ENCODE peak calls at places on chromosomes 7 and 10, in five cellular contexts. J is heart left ventricle, L is lower lobe of right lung, N is ovary, P is cardiac muscle cell. E is an unnamed sample. For H3K36me3, the result is how much of the 10 kb centered on the place peaks cover.

GRCh38 chr7:105402221-105403095 is 13.7 kb upstream of the SRPK2 start:
- DNase-seq in J (no peak), L (no peak), N (no peak), P (no peak), E (no peak)

GRCh38 chr10:43250925-43251663 is 15.8 kb downstream of the RASGEF1A start:
- DNase-seq in J (peak), L (no peak), N (peak), P (no peak), E (peak)

GRCh38 chr7:92685146-92686042 is 95.2 kb upstream of the FAM133B start:
- DNase-seq in J (no peak), L (no peak), N (no peak), P (no peak), E (no peak)

GRCh38 chr10:79938728-79939380 is 10.1 kb downstream of the SFTPD start:
- DNase-seq in J (peak), L (peak), N (no peak), P (peak), E (peak)

GRCh38 chr7:128893251-128894100 is 17.0 kb downstream of the KCP start:
- DNase-seq in J (no peak), L (no peak), N (no peak), P (no peak), E (no peak)

GRCh38 chr7:18499407-18500197 is 4.1 kb downstream of the HDAC9 start:
- DNase-seq in J (no peak), L (no peak), N (no peak), P (no peak), E (peak)

GRCh38 chr7:33979807-33980355 is 74.5 kb downstream of the BMPER start:
- DNase-seq in J (no peak), L (no peak), N (no peak), P (no peak), E (no peak)

GRCh38 chr10:110081914-110082313 is 74.1 kb downstream of the ADD3 start:
- DNase-seq in J (peak), L (no peak), N (no peak), P (no peak), E (no peak)

GRCh38 chr7:43569424-43569823 is 13.5 kb upstream of the STK17A start:
- DNase-seq in J (no peak), L (no peak), N (no peak), P (no peak), E (no peak)

GRCh38 chr7:116876664-116877442 is 14.5 kb downstream of the CAPZA2 start:
- DNase-seq in J (peak), L (no peak), N (peak), P (peak), E (peak)

GRCh38 chr10:132248455-132249231 is 59.1 kb downstream of the STK32C start:
- DNase-seq in J (peak), L (no peak), N (no peak), P (peak), E (no peak)

GRCh38 chr10:86400705-86401587 is 34.4 kb upstream of the GRID1 start:
- DNase-seq in J (peak), L (peak), N (peak), P (peak), E (peak)

GRCh38 chr10:63515002-63515763 is 6.0 kb upstream of the REEP3 start:
- DNase-seq in J (no peak), L (no peak), N (no peak), P (peak), E (no peak)

GRCh38 chr10:108362306-108362705 is 1197.8 kb upstream of the SORCS1 start:
- DNase-seq in J (no peak), L (no peak), N (no peak), P (no peak), E (no peak)

GRCh38 chr10:102139281-102140110 is 6.7 kb downstream of the PPRC1 start:
- DNase-seq in J (no peak), L (no peak), N (no peak), P (no peak), E (no peak)
- H3K36me3 ChIP-seq in J (half or more), L (half or more), N (under half), P (under half), E (half or more)

GRCh38 chr7:104160375-104160774 is 47.4 kb downstream of the ORC5 start:
- DNase-seq in J (no peak), L (no peak), N (no peak), P (peak), E (no peak)

GRCh38 chr7:104161244-104161643 is 46.6 kb downstream of the ORC5 start:
- DNase-seq in J (no peak), L (no peak), N (no peak), P (no peak), E (no peak)

GRCh38 chr7:104156842-104157277 is 51.0 kb downstream of the ORC5 start:
- DNase-seq in J (no peak), L (no peak), N (no peak), P (peak), E (no peak)

GRCh38 chr7:104162081-104162480 is 45.7 kb downstream of the ORC5 start:
- DNase-seq in J (no peak), L (no peak), N (no peak), P (no peak), E (no peak)
- H3K36me3 ChIP-seq in J (half or more), L (under half), N (under half), P (under half), E (under half)

GRCh38 chr10:1102836-1103235 is 46.7 kb downstream of the WDR37 start:
- DNase-seq in J (no peak), L (no peak), N (no peak), P (no peak), E (no peak)

GRCh38 chr10:1103551-1103950 is 47.4 kb downstream of the WDR37 start:
- DNase-seq in J (no peak), L (no peak), N (no peak), P (no peak), E (no peak)

GRCh38 chr10:1107004-1107403 is 50.8 kb downstream of the WDR37 start:
- DNase-seq in J (no peak), L (no peak), N (no peak), P (no peak), E (no peak)

GRCh38 chr10:1102392-1102791 is 46.2 kb downstream of the WDR37 start:
- DNase-seq in J (no peak), L (no peak), N (no peak), P (no peak), E (no peak)

DNA sequence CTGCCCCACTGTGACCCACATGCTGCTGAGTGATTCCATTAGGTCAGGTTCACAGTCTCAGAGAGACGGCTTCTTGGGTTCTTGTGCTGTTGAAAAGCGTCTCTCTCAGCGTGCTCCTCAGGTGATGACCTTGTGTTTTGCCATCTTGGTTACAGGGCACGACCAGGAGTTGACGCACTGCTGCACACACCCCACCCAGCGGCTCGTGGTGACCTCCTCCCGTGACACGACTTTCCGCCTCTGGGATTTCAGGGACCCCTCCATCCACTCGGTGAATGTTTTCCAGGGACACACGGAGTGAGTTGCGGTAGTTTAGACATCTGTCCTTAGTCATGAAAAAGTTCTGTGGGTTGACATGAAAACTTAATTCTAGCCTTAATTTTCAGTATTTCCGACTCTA is 48.8 kb downstream of the WDR37 start:
- DNase-seq in J (no peak), L (no peak), N (no peak), P (no peak), E (no peak)
- H3K36me3 ChIP-seq in J (half or more), L (half or more), N (under half), P (under half), E (half or more)

DNA sequence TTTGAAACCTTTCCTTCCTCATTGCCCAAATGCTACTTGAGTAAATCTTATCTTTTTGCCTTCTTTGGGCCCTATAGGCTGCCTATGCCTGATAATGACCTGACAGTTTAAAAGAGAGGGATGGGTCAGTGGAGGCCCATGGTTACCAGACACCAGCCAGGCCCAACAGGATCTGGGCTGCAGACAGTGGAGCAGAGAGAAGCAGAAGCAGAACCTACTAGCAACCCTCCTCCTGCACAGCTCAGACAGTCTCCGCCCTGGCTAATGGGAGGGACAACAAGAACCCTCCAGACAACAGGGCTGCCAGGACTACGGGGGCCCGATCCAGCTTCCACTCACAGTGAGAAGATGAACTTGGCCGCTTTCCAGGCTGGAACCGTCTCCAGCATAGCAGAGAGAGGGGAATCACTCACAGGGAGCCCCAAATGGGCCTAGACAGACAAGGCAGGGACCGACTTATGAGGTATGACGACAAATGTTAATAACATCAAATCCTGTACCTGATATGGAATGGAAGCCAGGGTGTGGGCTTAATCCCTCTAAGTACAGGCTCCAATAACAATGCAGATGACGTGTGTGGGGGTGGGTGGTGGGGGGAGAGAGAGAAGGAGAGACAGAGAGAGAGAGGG is 31.7 kb upstream of the DGKI start:
- DNase-seq in J (peak), L (peak), N (peak), P (no peak), E (peak)
- H3K36me3 ChIP-seq in J (half or more), L (half or more), N (under half), P (under half), E (under half)

GRCh38 chr7:100033526-100033925 is 16.0 kb upstream of the ZSCAN21 start:
- DNase-seq in J (no peak), L (no peak), N (no peak), P (no peak), E (no peak)
- H3K36me3 ChIP-seq in J (half or more), L (half or more), N (under half), P (half or more), E (half or more)

GRCh38 chr7:90728568-90728967 is 132.4 kb downstream of the CDK14 start:
- DNase-seq in J (no peak), L (no peak), N (no peak), P (no peak), E (no peak)
- H3K36me3 ChIP-seq in J (under half), L (under half), N (under half), P (under half), E (under half)

DNA sequence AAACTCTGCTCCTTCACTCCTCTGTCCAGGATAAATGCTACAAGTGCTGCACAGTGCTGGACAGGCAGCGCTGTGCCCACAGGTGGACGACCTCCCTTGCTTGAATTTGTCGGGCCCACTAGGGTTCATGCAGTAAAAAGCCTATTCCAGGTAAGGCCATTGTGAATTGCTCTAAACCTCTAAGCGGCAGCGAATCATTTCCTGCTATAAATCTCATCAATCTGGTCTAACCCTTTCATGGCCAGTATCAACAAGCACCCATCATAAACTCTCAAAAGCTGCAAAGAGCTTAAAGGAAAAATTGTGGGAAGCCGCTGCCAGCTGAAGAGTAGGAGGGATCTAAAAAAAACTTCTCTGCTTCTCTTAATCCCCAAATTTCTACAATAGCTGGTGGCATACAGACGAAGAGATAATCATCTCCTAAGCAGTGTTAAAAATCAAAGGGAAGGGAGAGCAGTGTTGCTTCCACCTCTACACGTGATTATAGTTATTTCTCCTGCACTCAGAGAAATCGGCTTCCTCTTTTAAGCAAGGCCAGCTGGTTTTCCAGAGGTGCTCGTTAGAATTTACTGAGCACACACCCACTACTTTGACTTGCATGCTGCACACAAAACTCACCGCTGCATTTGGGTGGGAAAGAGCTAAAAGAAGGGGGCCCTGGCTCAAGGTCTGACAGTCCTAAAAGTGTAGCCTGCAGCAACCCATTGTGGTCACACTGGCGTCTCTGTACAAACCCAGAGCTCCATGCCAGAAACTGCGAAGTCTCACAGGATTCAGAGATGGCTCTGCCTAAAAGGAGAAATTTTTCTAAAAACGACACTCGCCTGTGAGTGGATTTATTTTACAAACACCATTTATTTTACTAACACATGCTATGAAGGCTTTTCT is 133.9 kb downstream of the SLC25A13 start:
- DNase-seq in J (no peak), L (no peak), N (no peak), P (no peak), E (no peak)
- H3K36me3 ChIP-seq in J (half or more), L (half or more), N (under half), P (under half), E (under half)

GRCh38 chr7:27642271-27642670 is 20.4 kb downstream of the HIBADH start:
- DNase-seq in J (no peak), L (no peak), N (no peak), P (no peak), E (no peak)

GRCh38 chr7:27636326-27637006 is 26.2 kb downstream of the HIBADH start:
- DNase-seq in J (no peak), L (no peak), N (no peak), P (no peak), E (no peak)

GRCh38 chr7:27640914-27641570 is 21.6 kb downstream of the HIBADH start:
- DNase-seq in J (peak), L (no peak), N (no peak), P (no peak), E (no peak)

GRCh38 chr7:27647052-27647451 is 15.6 kb downstream of the HIBADH start:
- DNase-seq in J (no peak), L (no peak), N (no peak), P (no peak), E (no peak)

DNA sequence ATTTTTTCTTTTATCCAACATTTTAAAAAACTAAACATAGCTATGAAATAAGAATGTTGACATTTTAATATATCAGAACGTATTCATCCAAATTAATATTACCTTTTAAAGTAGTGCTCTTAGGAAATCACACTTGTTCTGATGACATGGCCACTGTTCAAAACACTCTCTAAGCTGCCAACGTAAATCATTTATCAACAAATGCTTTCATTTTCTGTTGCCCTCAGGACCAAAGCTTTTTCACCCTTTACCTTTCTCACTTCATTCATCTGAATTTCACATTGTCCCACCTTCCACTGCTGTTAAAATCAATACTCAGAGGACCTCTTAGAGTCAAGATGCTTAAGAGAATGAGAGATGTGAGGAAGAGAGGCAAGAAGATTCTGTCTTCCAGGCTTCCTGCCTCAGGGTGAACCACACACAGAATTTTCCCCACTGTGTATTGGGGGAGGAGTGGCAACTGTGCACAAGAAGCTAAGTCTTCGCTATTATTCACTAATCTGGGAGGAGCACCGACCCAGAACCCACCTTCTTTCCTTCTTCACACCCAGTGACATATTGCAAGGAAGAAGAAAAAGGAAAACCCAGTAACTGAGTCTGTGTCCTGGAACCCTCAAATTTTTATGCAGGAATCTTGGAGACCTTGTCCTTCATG is 21.0 kb downstream of the HIBADH start:
- DNase-seq in J (no peak), L (no peak), N (no peak), P (no peak), E (no peak)
- H3K36me3 ChIP-seq in J (under half), L (under half), N (under half), P (under half), E (under half)

GRCh38 chr10:359093-359492 is 223.8 kb downstream of the ZMYND11 start:
- DNase-seq in J (no peak), L (no peak), N (no peak), P (no peak), E (peak)
- H3K36me3 ChIP-seq in J (half or more), L (half or more), N (under half), P (under half), E (half or more)